ENCODE peak calls at places on chromosomes 2 and 18, in six cellular contexts. A, V, F, M, R and I are unnamed samples.

GRCh38 chr2:120708944-120709607 is 26.6 kb upstream of the GLI2 start:
- DNase-seq in A (no peak), V (no peak), F (no peak), M (no peak), R (no peak), I (no peak)

GRCh38 chr2:241810304-241811208 is 1.6 kb downstream of the NEU4 start:
- DNase-seq in A (no peak), V (no peak), F (no peak), M (no peak), R (no peak), I (no peak)

GRCh38 chr18:9330419-9330818 is 4.2 kb upstream of the TWSG1 start:
- DNase-seq in A (no peak), V (no peak), F (no peak), M (no peak), R (no peak), I (no peak)

GRCh38 chr2:37776487-37776886 is 105.0 kb upstream of the CDC42EP3 start:
- DNase-seq in A (no peak), V (no peak), F (no peak), M (no peak), R (no peak), I (no peak)

GRCh38 chr18:26777316-26778053 is 88.0 kb downstream of the AQP4 start:
- DNase-seq in A (no peak), V (no peak), F (no peak), M (no peak), R (no peak), I (no peak)

GRCh38 chr18:55324166-55324565 is 263.8 kb downstream of the TCF4 start:
- DNase-seq in A (no peak), V (no peak), F (no peak), M (no peak), R (no peak), I (no peak)

GRCh38 chr18:32684940-32685339 is 87.9 kb downstream of the KLHL14 start:
- DNase-seq in A (no peak), V (no peak), F (no peak), M (no peak), R (no peak), I (no peak)

GRCh38 chr18:70363861-70364260 is 75.0 kb downstream of the SOCS6 start:
- DNase-seq in A (no peak), V (no peak), F (no peak), M (no peak), R (no peak), I (no peak)

GRCh38 chr2:237348281-237348865 is 65.6 kb downstream of the COL6A3 start:
- DNase-seq in A (no peak), V (no peak), F (no peak), M (no peak), R (no peak), I (no peak)

GRCh38 chr18:78576967-78577366 is 402.7 kb upstream of the SALL3 start:
- DNase-seq in A (no peak), V (no peak), F (no peak), M (no peak), R (no peak), I (no peak)

GRCh38 chr2:10329880-10330699 is 27.4 kb downstream of the HPCAL1 start:
- DNase-seq in A (no peak), V (no peak), F (no peak), M (no peak), R (no peak), I (no peak)

GRCh38 chr2:9552491-9553178 is 3.0 kb downstream of the ADAM17 start:
- DNase-seq in A (no peak), V (peak), F (no peak), M (no peak), R (no peak), I (no peak)